ENCODE peak calls at places on chromosomes 13 and 19, in nine cellular contexts. V is GM12865, G is astrocyte of the spinal cord, H is RWPE2, F is progenitor cell of endocrine pancreas, L is neural crest cell, Z is lower leg skin, W is pancreas, N is GM06990. P is an unnamed sample.

GRCh38 chr13:36029171-36029570 is 102.0 kb downstream of the DCLK1 start:
- DNase-seq in N (no peak), V (no peak), W (no peak), G (peak; percentile 92), F (no peak), Z (no peak), H (no peak), L (no peak), P (no peak)

GRCh38 chr19:33171222-33171795 is 22.8 kb upstream of the LRP3 start:
- DNase-seq in L (no peak), F (no peak), V (no peak), H (no peak), Z (no peak), N (no peak), W (no peak), G (no peak), P (no peak)

GRCh38 chr13:42652642-42653415 is 78.9 kb downstream of the TNFSF11 start:
- DNase-seq in V (no peak), N (no peak), Z (no peak), H (no peak), L (no peak), F (no peak), G (no peak), W (no peak), P (no peak)

GRCh38 chr13:74305876-74306275 is 171.7 kb upstream of the KLF12 start:
- DNase-seq in V (no peak), H (no peak), G (no peak), N (no peak), L (no peak), W (no peak), Z (no peak), F (no peak), P (no peak)

GRCh38 chr13:112617754-112618375 is 29.9 kb upstream of the TUBGCP3 start:
- DNase-seq in H (no peak), L (no peak), N (no peak), G (no peak), Z (peak; percentile 57), V (no peak), W (no peak), F (no peak), P (no peak)

GRCh38 chr13:25354377-25354776 is 17.4 kb upstream of the ATP8A2 start:
- DNase-seq in N (no peak), Z (no peak), V (no peak), L (no peak), G (no peak), F (no peak), H (no peak), W (no peak), P (no peak)

GRCh38 chr19:38837656-38838121 is 6.1 kb upstream of the ECH1 start:
- DNase-seq in N (no peak), H (no peak), L (no peak), F (no peak), V (no peak), G (no peak), Z (no peak), W (no peak), P (no peak)

GRCh38 chr13:23506071-23506820 is 64.0 kb upstream of the TNFRSF19 start:
- DNase-seq in G (peak; percentile 44), W (no peak), V (no peak), Z (no peak), F (no peak), N (no peak), L (no peak), H (no peak), P (no peak)

GRCh38 chr13:113746143-113746525 is 12.9 kb upstream of the TMEM255B start:
- DNase-seq in Z (no peak), G (no peak), F (no peak), H (no peak), L (no peak), N (no peak), W (no peak), V (no peak), P (no peak)

GRCh38 chr13:49890376-49890775 is 45.8 kb downstream of the SPRYD7 start:
- DNase-seq in Z (no peak), F (no peak), W (no peak), L (no peak), V (no peak), H (no peak), N (peak; percentile 10), G (no peak), P (no peak)

GRCh38 chr19:18771328-18772242 is 19.5 kb downstream of the COMP start:
- DNase-seq in W (no peak), V (peak; percentile 37), H (no peak), Z (no peak), G (no peak), L (no peak), F (no peak), N (no peak), P (no peak)
- TF ChIP-seq CTCF in W (no peak), V (peak; percentile 31), H (peak; percentile 25), Z (no peak), G (peak; percentile 36), L (peak; percentile 45), F (peak; percentile 46), N (peak; percentile 41), P (peak; percentile 53)

DNA sequence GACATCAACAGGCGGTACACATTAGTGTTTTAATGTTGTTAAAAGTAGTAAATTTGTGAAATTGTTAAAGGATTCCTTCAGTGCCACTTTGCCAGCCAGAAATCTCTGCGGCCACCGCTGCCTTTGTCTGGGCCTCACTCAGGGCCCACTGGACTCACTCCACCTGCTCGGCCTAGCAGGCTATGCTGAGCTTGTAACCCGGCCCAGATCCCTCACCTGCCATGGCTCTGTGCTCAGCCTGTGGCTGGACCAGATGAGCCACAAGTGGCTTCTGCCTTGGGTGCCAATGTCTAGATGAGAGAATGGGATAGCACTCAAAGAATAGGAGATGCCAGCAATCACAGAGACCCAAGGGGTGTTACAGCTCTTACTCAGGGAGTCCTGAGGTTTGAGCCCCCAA is 1228.0 kb downstream of the DIAPH3 start:
- DNase-seq in L (no peak), W (no peak), V (no peak), Z (no peak), F (no peak), G (no peak), H (no peak), N (no peak), P (no peak)
- TF ChIP-seq CTCF in L (no peak), W (no peak), V (no peak), Z (no peak), F (no peak), G (no peak), H (no peak), N (no peak), P (no peak)

GRCh38 chr13:97627566-97627965 is 193.6 kb downstream of the RAP2A start:
- DNase-seq in W (peak; percentile 22), V (no peak), L (no peak), Z (no peak), H (no peak), N (no peak), G (peak; percentile 85), F (no peak), P (no peak)

GRCh38 chr13:97629601-97630272 is 195.8 kb downstream of the RAP2A start:
- DNase-seq in V (no peak), H (no peak), F (no peak), L (no peak), Z (no peak), N (no peak), G (no peak), W (no peak), P (no peak)

GRCh38 chr13:97630725-97631124 is 196.8 kb downstream of the RAP2A start:
- DNase-seq in V (no peak), Z (no peak), W (no peak), N (no peak), L (no peak), F (no peak), G (no peak), H (no peak), P (no peak)

DNA sequence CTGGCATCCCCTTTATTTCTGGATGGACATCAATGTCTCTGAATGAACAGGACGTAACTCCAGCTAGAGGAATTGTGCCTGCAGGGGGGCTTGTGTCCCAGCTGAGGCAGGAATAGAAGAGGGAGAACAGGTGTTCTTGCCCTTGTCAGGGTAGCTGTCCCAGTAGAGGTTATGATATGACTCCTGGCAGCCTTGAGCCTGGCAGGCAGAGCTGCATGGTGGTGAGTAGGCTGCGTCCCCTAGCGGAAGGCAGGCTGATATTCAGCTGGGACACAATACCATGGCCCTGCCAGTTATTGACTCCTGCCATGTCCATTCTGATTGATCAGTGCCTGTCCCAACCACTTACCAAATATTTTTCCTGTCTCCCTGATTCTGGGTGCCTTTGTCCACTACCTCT is 197.2 kb downstream of the RAP2A start:
- DNase-seq in N (no peak), Z (no peak), L (no peak), W (no peak), F (no peak), H (no peak), V (peak; percentile 45), G (no peak), P (no peak)
- TF ChIP-seq CTCF in N (peak; percentile 80), Z (no peak), L (no peak), W (no peak), F (no peak), H (no peak), V (peak; percentile 47), G (no peak), P (no peak)

DNA sequence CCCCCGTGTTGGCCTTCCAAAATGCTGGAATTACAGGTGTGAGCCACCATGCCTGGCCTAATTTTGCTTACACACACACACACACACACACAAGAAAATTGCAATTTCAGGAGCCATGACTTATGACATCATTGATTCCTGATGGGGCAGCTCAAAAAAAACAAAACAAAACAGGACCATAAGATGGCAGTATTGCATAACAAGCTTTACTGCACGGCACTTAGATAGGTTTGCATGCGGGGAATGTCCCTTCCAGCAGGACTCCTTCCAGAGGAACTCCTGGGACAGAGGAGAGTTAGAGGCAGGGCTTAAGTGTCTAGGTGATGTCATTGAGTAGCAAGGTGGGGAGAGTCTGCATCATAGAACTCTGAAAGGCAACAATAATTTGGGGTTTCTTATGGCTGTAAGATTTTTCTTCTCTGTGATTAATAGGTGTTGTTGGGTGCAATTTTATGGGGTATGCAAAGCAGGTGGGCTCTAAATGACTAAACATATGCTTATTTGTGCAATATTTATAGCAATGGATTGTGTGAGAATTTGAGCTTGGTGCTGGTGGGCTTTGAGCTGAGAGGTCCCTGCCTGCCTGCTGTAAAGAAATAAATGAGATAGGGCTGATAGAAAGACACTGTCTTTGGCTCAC is 9.0 kb upstream of the ACSBG2 start:
- DNase-seq in W (no peak), H (no peak), L (no peak), F (no peak), V (peak; percentile 80), G (peak; percentile 64), Z (no peak), N (peak; percentile 48), P (peak; percentile 19)
- TF ChIP-seq CTCF in W (no peak), H (peak; percentile 33), L (peak; percentile 52), F (peak; percentile 29), V (peak; percentile 60), G (peak; percentile 30), Z (no peak), N (peak; percentile 46), P (peak; percentile 72)

GRCh38 chr19:42348211-42348610 is 22.8 kb downstream of the MEGF8 start:
- DNase-seq in N (no peak), F (no peak), Z (no peak), G (no peak), H (no peak), V (no peak), L (no peak), W (no peak), P (no peak)

GRCh38 chr19:42344336-42344893 is 19.0 kb downstream of the MEGF8 start:
- DNase-seq in L (no peak), G (no peak), Z (no peak), F (no peak), N (no peak), W (no peak), H (no peak), V (no peak), P (no peak)

GRCh38 chr19:42345191-42345812 is 19.9 kb downstream of the MEGF8 start:
- DNase-seq in W (no peak), F (no peak), Z (no peak), N (no peak), V (no peak), G (no peak), H (no peak), L (no peak), P (no peak)

GRCh38 chr19:42343344-42344110 is 18.1 kb downstream of the MEGF8 start:
- DNase-seq in F (no peak), W (no peak), Z (no peak), L (no peak), G (no peak), H (no peak), V (no peak), N (no peak), P (no peak)
- TF ChIP-seq CTCF in F (peak; percentile 20), W (no peak), Z (no peak), L (peak; percentile 35), G (no peak), H (no peak), V (peak; percentile 11), N (peak; percentile 26), P (peak; percentile 46)